ENCODE peak calls at places on chromosomes 16 and 17, in six cellular contexts. One of them, this sample, is unnamed.

GRCh38 chr17:39027037-39027436 is 59.8 kb upstream of the FBXO47 start:
- DNase-seq in H1: no peak
- DNase-seq in GM12891: peak
- DNase-seq in HepG2: no peak
- DNase-seq in K562: peak
- DNase-seq in GM12878: no peak
- DNase-seq in this sample: peak

GRCh38 chr17:79137015-79137770 is 62.6 kb downstream of the ENGASE start:
- DNase-seq in H1: no peak
- DNase-seq in GM12891: no peak
- DNase-seq in HepG2: no peak
- DNase-seq in K562: no peak
- DNase-seq in GM12878: no peak
- DNase-seq in this sample: no peak

GRCh38 chr16:68280160-68280559 is 15.8 kb downstream of the SLC7A6 start:
- DNase-seq in H1: no peak
- DNase-seq in GM12891: no peak
- DNase-seq in HepG2: no peak
- DNase-seq in K562: no peak
- DNase-seq in GM12878: no peak
- DNase-seq in this sample: no peak

GRCh38 chr16:78461496-78461938 is 362.1 kb downstream of the WWOX start:
- DNase-seq in H1: no peak
- DNase-seq in GM12891: no peak
- DNase-seq in HepG2: peak
- DNase-seq in K562: no peak
- DNase-seq in GM12878: no peak
- DNase-seq in this sample: no peak

GRCh38 chr17:31200287-31200686 is 96.8 kb downstream of the OMG start:
- DNase-seq in H1: no peak
- DNase-seq in GM12891: no peak
- DNase-seq in HepG2: no peak
- DNase-seq in K562: no peak
- DNase-seq in GM12878: no peak
- DNase-seq in this sample: no peak

GRCh38 chr16:79902351-79902750 is 301.8 kb upstream of the MAF start:
- DNase-seq in H1: no peak
- DNase-seq in GM12891: no peak
- DNase-seq in HepG2: no peak
- DNase-seq in K562: no peak
- DNase-seq in GM12878: no peak
- DNase-seq in this sample: no peak

GRCh38 chr17:76872221-76872873 is 4.1 kb downstream of the MGAT5B start:
- DNase-seq in H1: no peak
- DNase-seq in GM12891: no peak
- DNase-seq in HepG2: no peak
- DNase-seq in K562: no peak
- DNase-seq in GM12878: no peak
- DNase-seq in this sample: no peak

GRCh38 chr16:27374231-27374793 is 27.7 kb upstream of the IL21R start:
- DNase-seq in H1: no peak
- DNase-seq in GM12891: no peak
- DNase-seq in HepG2: no peak
- DNase-seq in K562: no peak
- DNase-seq in GM12878: peak
- DNase-seq in this sample: no peak

GRCh38 chr16:81997738-81998137 is 13.5 kb downstream of the SDR42E1 start:
- DNase-seq in H1: no peak
- DNase-seq in GM12891: no peak
- DNase-seq in HepG2: peak
- DNase-seq in K562: no peak
- DNase-seq in GM12878: no peak
- DNase-seq in this sample: no peak

GRCh38 chr17:45364531-45365390 is 47.9 kb upstream of the MAP3K14 start:
- DNase-seq in H1: peak
- DNase-seq in GM12891: no peak
- DNase-seq in HepG2: no peak
- DNase-seq in K562: no peak
- DNase-seq in GM12878: no peak
- DNase-seq in this sample: no peak

DNA sequence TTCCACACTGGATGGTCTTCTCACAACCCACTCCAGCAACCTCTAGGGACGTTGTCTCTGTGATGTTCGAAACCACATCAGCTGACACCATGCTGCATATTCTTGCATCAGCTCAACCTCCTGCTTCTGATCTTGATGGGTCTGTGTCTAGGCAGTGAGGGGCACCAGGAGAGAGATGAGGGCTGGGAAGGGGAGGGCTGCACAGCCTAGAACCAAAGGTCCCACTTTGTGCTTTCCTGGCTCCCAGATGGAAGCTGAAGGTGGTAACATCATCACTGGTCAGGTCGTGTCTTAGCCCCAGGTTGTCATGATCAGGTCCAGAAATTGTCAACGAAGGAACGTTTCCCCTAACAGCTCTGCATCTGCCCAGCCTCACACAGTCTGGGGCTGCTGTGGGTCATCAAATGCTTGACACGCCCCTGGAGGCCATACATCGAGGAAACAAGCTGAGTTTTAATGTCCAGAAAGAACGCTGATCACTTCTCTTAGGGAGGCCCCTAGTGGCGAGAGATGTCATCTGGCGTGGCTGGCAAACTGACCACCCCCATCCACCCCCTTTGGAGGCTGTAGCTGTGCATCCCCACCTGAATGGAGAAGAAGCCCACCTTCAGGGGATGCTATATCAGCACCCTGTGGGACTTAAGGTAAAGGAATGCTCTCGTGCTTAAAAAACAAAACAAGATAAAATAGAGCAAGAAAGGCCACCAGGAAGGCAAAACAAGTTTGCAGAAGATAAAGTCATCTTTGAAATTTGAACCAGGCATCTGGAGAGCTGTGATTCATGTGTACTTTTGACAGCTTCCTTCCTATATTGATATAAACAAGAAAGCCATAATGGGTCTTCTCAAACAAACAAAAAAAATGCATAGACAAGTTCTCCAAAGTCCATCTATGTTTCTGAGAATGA is 58.3 kb downstream of the WIPI1 start:
- DNase-seq in H1: no peak
- DNase-seq in GM12891: peak
- DNase-seq in HepG2: peak
- DNase-seq in K562: peak
- DNase-seq in GM12878: no peak
- DNase-seq in this sample: peak
- TF ChIP-seq TAF1 in H1: no peak
- TF ChIP-seq TAF1 in GM12891: no peak
- TF ChIP-seq TAF1 in HepG2: no peak
- TF ChIP-seq TAF1 in K562: no peak
- TF ChIP-seq TAF1 in GM12878: no peak
- TF ChIP-seq TAF1 in this sample: no peak

DNA sequence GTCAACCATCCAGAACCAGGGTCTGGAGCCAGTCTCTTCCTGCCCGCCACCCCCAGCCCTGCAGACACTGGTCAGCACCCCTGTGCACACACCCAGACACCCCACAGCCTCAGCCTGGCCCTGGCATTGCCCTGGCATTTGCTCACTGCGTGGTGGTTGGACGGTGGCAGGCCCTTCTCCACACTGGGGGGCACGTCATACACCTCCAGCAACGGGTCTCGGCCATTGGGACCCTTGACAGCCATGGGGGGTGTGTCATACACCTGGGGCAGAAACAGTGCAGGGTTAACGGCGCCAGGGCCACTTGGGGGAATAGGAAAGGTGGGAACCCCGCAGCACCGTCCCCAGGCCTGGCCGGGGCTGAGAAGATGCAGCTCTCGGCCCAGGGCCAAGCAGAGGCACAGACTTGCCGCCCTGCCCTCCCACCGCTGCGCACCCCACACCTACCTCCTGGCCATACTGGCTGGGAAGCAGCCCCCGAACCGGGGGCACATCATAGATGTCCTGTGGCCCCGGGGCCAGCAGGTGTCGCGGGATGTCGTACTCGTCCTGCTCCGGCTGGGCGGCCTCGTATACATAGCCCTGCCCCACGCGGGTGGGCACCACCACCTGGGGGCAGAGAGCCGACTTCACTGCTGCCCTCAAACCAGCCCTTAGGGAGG is 14.6 kb downstream of the BCAR1 start:
- DNase-seq in H1: no peak
- DNase-seq in GM12891: no peak
- DNase-seq in HepG2: no peak
- DNase-seq in K562: no peak
- DNase-seq in GM12878: no peak
- DNase-seq in this sample: no peak
- TF ChIP-seq POLR2AphosphoS5 in H1: no peak
- TF ChIP-seq POLR2AphosphoS5 in GM12891: no peak
- TF ChIP-seq POLR2AphosphoS5 in HepG2: no peak
- TF ChIP-seq POLR2AphosphoS5 in K562: no peak
- TF ChIP-seq POLR2AphosphoS5 in GM12878: no peak
- TF ChIP-seq POLR2AphosphoS5 in this sample: no peak

GRCh38 chr17:1714980-1715802 is 5.0 kb upstream of the TLCD2 start:
- DNase-seq in H1: no peak
- DNase-seq in GM12891: no peak
- DNase-seq in HepG2: peak
- DNase-seq in K562: peak
- DNase-seq in GM12878: no peak
- DNase-seq in this sample: no peak

GRCh38 chr17:1716076-1716911 is 6.1 kb upstream of the TLCD2 start:
- DNase-seq in H1: peak
- DNase-seq in GM12891: peak
- DNase-seq in HepG2: peak
- DNase-seq in K562: peak
- DNase-seq in GM12878: peak
- DNase-seq in this sample: peak

GRCh38 chr17:1715803-1716075 is 5.6 kb upstream of the TLCD2 start:
- DNase-seq in H1: no peak
- DNase-seq in GM12891: no peak
- DNase-seq in HepG2: no peak
- DNase-seq in K562: no peak
- DNase-seq in GM12878: no peak
- DNase-seq in this sample: no peak

GRCh38 chr17:1718362-1719165 is 5.9 kb upstream of the WDR81 start:
- DNase-seq in H1: no peak
- DNase-seq in GM12891: no peak
- DNase-seq in HepG2: no peak
- DNase-seq in K562: no peak
- DNase-seq in GM12878: no peak
- DNase-seq in this sample: no peak

GRCh38 chr17:1716912-1717695 is 6.9 kb upstream of the TLCD2 start:
- DNase-seq in H1: peak
- DNase-seq in GM12891: peak
- DNase-seq in HepG2: peak
- DNase-seq in K562: peak
- DNase-seq in GM12878: peak
- DNase-seq in this sample: peak
- TF ChIP-seq POLR2A in H1: no peak
- TF ChIP-seq POLR2A in GM12891: peak
- TF ChIP-seq POLR2A in HepG2: peak
- TF ChIP-seq POLR2A in K562: peak
- TF ChIP-seq POLR2A in GM12878: peak
- TF ChIP-seq POLR2A in this sample: peak

GRCh38 chr16:2595376-2596200 is 57.8 kb downstream of the PDPK1 start:
- DNase-seq in H1: no peak
- DNase-seq in GM12891: no peak
- DNase-seq in HepG2: no peak
- DNase-seq in K562: no peak
- DNase-seq in GM12878: no peak
- DNase-seq in this sample: no peak

GRCh38 chr16:2598133-2598641 is 60.4 kb downstream of the PDPK1 start:
- DNase-seq in H1: no peak
- DNase-seq in GM12891: no peak
- DNase-seq in HepG2: no peak
- DNase-seq in K562: no peak
- DNase-seq in GM12878: no peak
- DNase-seq in this sample: no peak

GRCh38 chr16:2596747-2597559 is 59.1 kb downstream of the PDPK1 start:
- DNase-seq in H1: no peak
- DNase-seq in GM12891: no peak
- DNase-seq in HepG2: no peak
- DNase-seq in K562: no peak
- DNase-seq in GM12878: no peak
- DNase-seq in this sample: no peak

GRCh38 chr16:2597560-2597902 is 59.7 kb downstream of the PDPK1 start:
- DNase-seq in H1: no peak
- DNase-seq in GM12891: no peak
- DNase-seq in HepG2: no peak
- DNase-seq in K562: no peak
- DNase-seq in GM12878: no peak
- DNase-seq in this sample: no peak

GRCh38 chr16:2598723-2599122 is 60.9 kb downstream of the PDPK1 start:
- DNase-seq in H1: no peak
- DNase-seq in GM12891: no peak
- DNase-seq in HepG2: no peak
- DNase-seq in K562: no peak
- DNase-seq in GM12878: no peak
- DNase-seq in this sample: no peak
- TF ChIP-seq TAF1 in H1: no peak
- TF ChIP-seq TAF1 in GM12891: no peak
- TF ChIP-seq TAF1 in HepG2: no peak
- TF ChIP-seq TAF1 in K562: no peak
- TF ChIP-seq TAF1 in GM12878: no peak
- TF ChIP-seq TAF1 in this sample: no peak

DNA sequence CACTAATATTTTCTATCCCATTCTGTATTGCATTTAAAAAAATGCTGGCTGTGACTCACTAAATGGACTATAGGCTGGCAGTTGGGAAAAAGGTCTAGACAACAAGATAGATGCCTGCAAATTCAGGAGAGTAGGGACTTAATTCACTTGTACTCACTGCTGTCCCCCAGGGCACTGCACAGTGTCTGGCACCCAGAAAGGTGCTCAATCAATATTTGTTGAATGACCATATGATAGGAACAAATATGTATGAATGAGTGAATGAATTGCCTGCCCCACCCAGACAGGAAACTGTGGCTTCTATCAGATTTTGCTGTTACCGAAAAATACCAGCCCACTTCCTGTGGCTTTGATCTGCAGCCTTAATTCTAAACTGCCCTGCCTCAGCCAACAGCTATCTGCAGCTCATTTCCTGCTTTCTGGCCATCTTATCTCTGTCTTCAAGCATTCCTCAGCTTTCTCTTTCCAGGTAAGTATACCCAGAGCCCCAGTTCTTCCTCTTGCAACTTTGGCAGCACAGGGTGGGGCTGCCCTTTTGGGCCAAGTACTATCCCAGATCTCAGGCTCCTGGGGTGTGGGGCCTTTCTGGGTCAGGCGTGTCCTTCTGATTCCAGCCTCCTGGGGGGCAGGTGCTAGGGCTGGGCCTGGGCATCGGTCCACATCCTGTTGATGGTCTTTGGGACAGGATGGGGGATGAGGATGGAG is 15.3 kb upstream of the TNS4 start:
- DNase-seq in H1: no peak
- DNase-seq in GM12891: peak
- DNase-seq in HepG2: peak
- DNase-seq in K562: peak
- DNase-seq in GM12878: peak
- DNase-seq in this sample: peak
- TF ChIP-seq POLR2AphosphoS5 in H1: no peak
- TF ChIP-seq POLR2AphosphoS5 in GM12891: no peak
- TF ChIP-seq POLR2AphosphoS5 in HepG2: no peak
- TF ChIP-seq POLR2AphosphoS5 in K562: peak
- TF ChIP-seq POLR2AphosphoS5 in GM12878: no peak
- TF ChIP-seq POLR2AphosphoS5 in this sample: no peak

This sample was measured in GM12892.